ENCODE peak calls at places on chromosomes 7 and 10, in nine cellular contexts. M, G, U, S, K, H, J, L and Z are unnamed samples.

GRCh38 chr10:61613665-61614064 is 49.1 kb upstream of the CABCOCO1 start:
- DNase-seq in J (no peak), U (no peak), K (no peak), L (no peak), H (no peak), M (no peak), S (no peak), G (no peak), Z (no peak)

GRCh38 chr10:49608166-49608758 is 1.8 kb upstream of the SLC18A3 start:
- DNase-seq in K (no peak), J (no peak), S (no peak), M (no peak), G (no peak), L (peak; percentile 10), H (no peak), U (no peak), Z (no peak)

GRCh38 chr7:88169717-88170320 is 50.0 kb downstream of the SRI start:
- DNase-seq in G (no peak), H (peak; percentile 36), J (no peak), U (no peak), S (no peak), K (no peak), L (no peak), M (no peak), Z (no peak)

GRCh38 chr10:73653701-73654100 is 2.1 kb downstream of the SYNPO2L start:
- DNase-seq in U (no peak), S (no peak), G (no peak), H (no peak), L (no peak), J (no peak), K (no peak), M (no peak), Z (no peak)

GRCh38 chr10:51905050-51905449 is 205.7 kb upstream of the CSTF2T start:
- DNase-seq in S (no peak), U (no peak), H (no peak), L (no peak), G (no peak), J (no peak), K (no peak), M (no peak), Z (no peak)

GRCh38 chr10:131655101-131655849 is 245.5 kb upstream of the PPP2R2D start:
- DNase-seq in S (no peak), K (no peak), G (no peak), M (no peak), J (no peak), L (peak; percentile 17), U (no peak), H (no peak), Z (no peak)

GRCh38 chr10:106711313-106711906 is 453.1 kb downstream of the SORCS1 start:
- DNase-seq in S (no peak), K (no peak), H (peak; percentile 29), U (peak; percentile 51), M (no peak), L (peak; percentile 79), J (peak; percentile 16), G (no peak), Z (no peak)

GRCh38 chr7:38052786-38053185 is 125.3 kb upstream of the STARD3NL start:
- DNase-seq in S (no peak), U (no peak), G (no peak), H (peak; percentile 46), K (no peak), M (no peak), L (no peak), J (no peak), Z (no peak)

GRCh38 chr7:79854621-79855020 is 280.0 kb upstream of the GNAI1 start:
- DNase-seq in K (no peak), U (no peak), L (no peak), S (no peak), H (no peak), M (no peak), G (no peak), J (no peak), Z (no peak)

GRCh38 chr7:28754027-28754426 is 204.1 kb downstream of the TRIL start:
- DNase-seq in U (no peak), S (no peak), M (no peak), H (peak; percentile 54), J (no peak), K (no peak), G (no peak), L (no peak), Z (no peak)

GRCh38 chr7:77157446-77157845 is 35.0 kb downstream of the CCDC146 start:
- DNase-seq in M (no peak), L (no peak), K (no peak), J (no peak), H (peak; percentile 31), S (no peak), G (no peak), U (peak; percentile 35), Z (no peak)

GRCh38 chr7:113086431-113086888 is at the start of gene GPR85:
- DNase-seq in K (peak; percentile 57), G (peak; percentile 40), L (peak; percentile 73), U (peak; percentile 69), H (peak; percentile 65), J (peak; percentile 37), M (no peak), S (peak; percentile 77), Z (peak; percentile 32)

GRCh38 chr7:50068850-50069551 is 24.0 kb downstream of the ZPBP start:
- DNase-seq in K (no peak), M (no peak), S (no peak), H (peak; percentile 65), L (no peak), J (no peak), G (peak; percentile 15), U (no peak), Z (no peak)

GRCh38 chr7:106313456-106313891 is 28.7 kb upstream of the NAMPT start:
- DNase-seq in S (no peak), G (no peak), H (peak; percentile 84), L (no peak), M (peak; percentile 69), K (no peak), J (no peak), U (no peak), Z (peak; percentile 47)

GRCh38 chr7:48097511-48098231 is 8.6 kb downstream of the UPP1 start:
- DNase-seq in J (no peak), M (no peak), H (peak; percentile 72), L (no peak), U (no peak), K (no peak), G (no peak), S (no peak), Z (no peak)

GRCh38 chr10:80173441-80173840 is 31.9 kb downstream of the ANXA11 start:
- DNase-seq in U (no peak), M (no peak), L (no peak), H (no peak), S (no peak), G (no peak), J (no peak), K (peak; percentile 50), Z (no peak)

GRCh38 chr10:132774905-132775863 is 10.8 kb downstream of the NKX6-2 start:
- DNase-seq in J (no peak), K (peak; percentile 95), G (no peak), M (no peak), L (no peak), H (no peak), S (no peak), U (no peak), Z (no peak)

GRCh38 chr7:17185690-17186070 is 112.8 kb upstream of the AHR start:
- DNase-seq in L (no peak), U (no peak), H (peak; percentile 72), J (no peak), S (no peak), K (no peak), G (no peak), M (peak; percentile 17), Z (peak; percentile 46)

GRCh38 chr10:89355373-89355772 is 22.5 kb upstream of the IFIT1B start:
- DNase-seq in G (no peak), U (no peak), M (no peak), S (no peak), L (no peak), K (no peak), J (no peak), H (peak; percentile 85), Z (peak; percentile 56)

GRCh38 chr10:123284022-123284421 is 129.8 kb downstream of the BUB3 start:
- DNase-seq in M (no peak), K (peak; percentile 42), L (no peak), S (no peak), U (no peak), G (no peak), H (no peak), J (no peak), Z (no peak)